ENCODE peak calls at places on chromosome 19, in ten cellular contexts. O, S, I, Y, W, T, V, J, M and F are unnamed samples.

GRCh38 chr19:18292810-18293641 is 11.6 kb upstream of the JUND start:
- DNase-seq in V (peak), O (no peak), M (peak), S (peak), I (peak), W (peak), Y (peak), T (no peak), J (peak), F (peak)

GRCh38 chr19:24078688-24079087 is 8.3 kb upstream of the ZNF254 start:
- DNase-seq in M (no peak), T (no peak), V (no peak), I (no peak), Y (no peak), W (peak), O (no peak), S (no peak), J (no peak), F (no peak)

GRCh38 chr19:46648070-46648960 is 12.3 kb upstream of the GNG8 start:
- DNase-seq in J (no peak), W (no peak), T (no peak), V (no peak), Y (no peak), S (peak), I (no peak), O (no peak), M (no peak), F (no peak)

GRCh38 chr19:46451352-46451751 is 20.0 kb downstream of the PNMA8A start:
- DNase-seq in T (no peak), J (no peak), Y (no peak), I (no peak), O (no peak), V (no peak), S (no peak), M (no peak), W (no peak), F (no peak)

GRCh38 chr19:19865750-19866598 is at the start of gene ZNF253:
- DNase-seq in J (peak), T (peak), M (peak), I (peak), O (peak), V (peak), S (peak), W (peak), Y (peak), F (peak)

GRCh38 chr19:7590256-7590655 is 5.4 kb upstream of the CAMSAP3 start:
- DNase-seq in T (no peak), M (no peak), J (no peak), V (no peak), S (no peak), Y (no peak), W (no peak), O (no peak), I (no peak), F (no peak)

GRCh38 chr19:11382898-11383705 is 1.0 kb downstream of the EPOR start:
- DNase-seq in J (peak), S (peak), W (peak), V (peak), Y (no peak), O (no peak), I (no peak), M (peak), T (peak), F (peak)

GRCh38 chr19:29260477-29261317 is 47.7 kb upstream of the UQCRFS1 start:
- DNase-seq in W (peak), I (peak), J (peak), V (no peak), T (no peak), S (peak), Y (no peak), M (peak), O (no peak), F (peak)

GRCh38 chr19:55341191-55342043 is 1.7 kb downstream of the KMT5C start:
- DNase-seq in V (peak), O (peak), S (peak), M (peak), T (no peak), I (peak), J (peak), W (peak), Y (peak), F (peak)

GRCh38 chr19:55866521-55866920 is 30.2 kb downstream of the NLRP4 start:
- DNase-seq in W (no peak), V (no peak), S (no peak), T (no peak), M (no peak), O (no peak), Y (no peak), I (no peak), J (no peak), F (no peak)

GRCh38 chr19:40474737-40475136 is 7.9 kb downstream of the SPTBN4 start:
- DNase-seq in S (no peak), J (no peak), T (no peak), I (no peak), O (no peak), Y (no peak), M (no peak), V (no peak), W (no peak), F (no peak)

GRCh38 chr19:55694656-55695491 is 19.8 kb downstream of the EPN1 start:
- DNase-seq in W (no peak), J (no peak), V (peak), Y (no peak), T (no peak), O (no peak), S (no peak), M (no peak), I (no peak), F (no peak)